ENCODE peak calls at places on chromosomes 7 and 10, in four cellular contexts. N, Z, D and J are unnamed samples.

GRCh38 chr10:97673736-97674525 is 13.1 kb downstream of the AVPI1 start:
- DNase-seq in D (no peak), N (no peak), Z (peak; percentile 82), J (peak; percentile 66)

GRCh38 chr10:79082035-79082373 is 13.2 kb downstream of the ZMIZ1 start:
- DNase-seq in N (no peak), Z (no peak), D (no peak), J (no peak)

GRCh38 chr7:31444196-31444595 is 69.7 kb upstream of the ITPRID1 start:
- DNase-seq in Z (no peak), D (no peak), N (no peak), J (no peak)

GRCh38 chr10:4780782-4781181 is 45.2 kb upstream of the AKR1E2 start:
- DNase-seq in Z (no peak), D (no peak), N (no peak), J (no peak)

GRCh38 chr7:158581440-158582088 is 6.1 kb downstream of the PTPRN2 start:
- DNase-seq in Z (no peak), D (no peak), N (no peak), J (no peak)

GRCh38 chr7:96598421-96598820 is 111.2 kb downstream of the SEM1 start:
- DNase-seq in Z (no peak), D (no peak), N (no peak), J (no peak)

GRCh38 chr7:15485431-15485830 is 76.4 kb downstream of the AGMO start:
- DNase-seq in Z (no peak), N (no peak), D (no peak), J (no peak)

GRCh38 chr7:12732428-12732827 is 45.0 kb downstream of the ARL4A start:
- DNase-seq in D (no peak), N (no peak), Z (no peak), J (no peak)

GRCh38 chr10:21487416-21488180 is 37.9 kb downstream of the SKIDA1 start:
- DNase-seq in N (no peak), Z (no peak), D (no peak), J (no peak)

GRCh38 chr10:86316274-86316835 is 50.2 kb downstream of the GRID1 start:
- DNase-seq in N (no peak), Z (no peak), D (no peak), J (no peak)

GRCh38 chr7:118214051-118214832 is 10.3 kb upstream of the ANKRD7 start:
- DNase-seq in Z (no peak), N (peak; percentile 69), D (peak; percentile 83), J (peak; percentile 74)
- TF ChIP-seq POLR2A in Z (no peak), N (peak; percentile 26), D (no peak), J (peak; percentile 93)

DNA sequence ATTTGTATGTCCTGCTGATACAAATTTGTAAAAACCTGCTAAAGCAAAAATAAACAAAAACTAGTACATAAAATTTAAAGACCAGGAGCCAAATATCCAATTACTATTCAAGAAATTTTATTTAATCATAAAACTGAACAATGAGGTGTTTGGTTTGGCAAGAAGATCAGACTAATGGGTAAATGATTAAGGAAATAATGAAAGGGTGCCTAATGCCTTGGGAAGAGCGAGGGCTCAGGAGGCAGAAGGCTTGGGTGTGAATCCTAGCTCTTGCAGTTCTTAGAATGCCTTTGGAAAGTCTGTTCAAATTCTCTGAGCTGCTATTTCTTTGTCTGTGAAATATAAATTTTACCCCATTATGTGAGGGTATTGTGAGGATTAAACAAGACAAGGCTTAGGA is 32.4 kb downstream of the NAPEPLD start:
- DNase-seq in N (no peak), Z (no peak), D (no peak), J (no peak)
- TF ChIP-seq POLR2A in N (no peak), Z (no peak), D (no peak), J (no peak)

GRCh38 chr10:99845837-99846382 is 63.5 kb downstream of the ABCC2 start:
- DNase-seq in Z (peak; percentile 92), N (peak; percentile 32), D (peak; percentile 78), J (no peak)

GRCh38 chr10:99841746-99842145 is 59.3 kb downstream of the ABCC2 start:
- DNase-seq in D (no peak), N (no peak), Z (no peak), J (no peak)

GRCh38 chr10:99849057-99849456 is 66.6 kb downstream of the ABCC2 start:
- DNase-seq in D (no peak), Z (no peak), N (no peak), J (no peak)

GRCh38 chr10:99843310-99843709 is 60.9 kb downstream of the ABCC2 start:
- DNase-seq in N (no peak), Z (no peak), D (no peak), J (no peak)

DNA sequence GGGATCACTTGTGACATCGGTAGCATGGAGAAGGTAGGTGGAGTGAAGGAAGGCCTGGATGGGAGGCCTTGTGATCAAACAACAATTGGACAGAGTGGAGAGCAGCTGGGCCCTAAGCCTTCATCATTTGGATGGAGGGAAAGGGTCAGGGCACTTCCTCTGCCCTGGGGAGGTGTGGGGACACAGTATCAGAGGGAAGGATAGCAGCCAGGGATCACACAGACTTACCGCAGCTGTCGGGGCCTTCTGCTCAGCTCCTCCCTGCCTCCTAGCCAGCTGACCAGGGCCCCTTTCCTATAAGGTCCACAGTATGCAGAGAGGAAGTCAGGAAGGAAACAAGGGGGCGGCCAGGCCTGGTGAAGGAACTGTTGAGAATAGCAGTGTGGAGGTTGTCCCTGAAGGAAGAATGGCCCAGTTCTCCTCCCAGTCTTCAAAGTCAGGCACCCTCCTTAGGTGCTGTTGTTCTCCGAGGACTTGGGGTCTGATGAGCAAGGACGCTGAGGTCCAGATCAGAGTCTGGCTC is 62.1 kb downstream of the ABCC2 start:
- DNase-seq in D (no peak), N (no peak), Z (no peak), J (no peak)
- TF ChIP-seq POLR2A in D (no peak), N (no peak), Z (no peak), J (no peak)

GRCh38 chr10:75294866-75295692 is 59.3 kb upstream of the COMTD1 start:
- DNase-seq in Z (peak; percentile 75), D (peak; percentile 88), N (peak; percentile 53), J (peak; percentile 78)
- TF ChIP-seq POLR2A in Z (no peak), D (no peak), N (no peak), J (no peak)

GRCh38 chr10:60796481-60796880 is 18.2 kb downstream of the CDK1 start:
- DNase-seq in N (no peak), D (no peak), Z (no peak), J (no peak)

GRCh38 chr10:60795465-60796202 is 17.4 kb downstream of the CDK1 start:
- DNase-seq in D (no peak), N (no peak), Z (no peak), J (no peak)

GRCh38 chr10:60798870-60799269 is 20.6 kb downstream of the CDK1 start:
- DNase-seq in Z (no peak), D (no peak), N (no peak), J (no peak)

GRCh38 chr10:60798031-60798430 is 19.8 kb downstream of the CDK1 start:
- DNase-seq in Z (no peak), N (no peak), D (no peak), J (no peak)

DNA sequence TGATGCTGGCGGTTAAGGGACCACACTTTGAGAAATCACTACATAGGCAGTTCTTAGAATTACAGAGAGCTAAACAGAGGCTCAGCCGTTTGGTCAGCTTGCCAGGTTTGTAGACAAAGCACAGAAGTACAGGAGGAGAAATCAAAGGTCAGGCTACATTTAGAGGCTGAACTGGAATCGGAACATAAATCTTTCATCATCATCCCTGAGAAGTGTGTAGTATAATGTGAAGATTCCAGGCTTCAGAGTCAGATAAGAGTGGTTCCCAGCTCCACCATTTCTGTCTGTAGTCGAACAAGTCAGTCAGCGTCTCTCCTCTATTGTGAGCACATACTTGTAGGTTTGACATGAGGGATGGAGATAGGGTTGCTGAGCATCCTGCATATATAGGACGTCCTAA is 18.9 kb downstream of the CDK1 start:
- DNase-seq in N (no peak), Z (no peak), D (no peak), J (no peak)
- TF ChIP-seq POLR2A in N (no peak), Z (no peak), D (no peak), J (no peak)

DNA sequence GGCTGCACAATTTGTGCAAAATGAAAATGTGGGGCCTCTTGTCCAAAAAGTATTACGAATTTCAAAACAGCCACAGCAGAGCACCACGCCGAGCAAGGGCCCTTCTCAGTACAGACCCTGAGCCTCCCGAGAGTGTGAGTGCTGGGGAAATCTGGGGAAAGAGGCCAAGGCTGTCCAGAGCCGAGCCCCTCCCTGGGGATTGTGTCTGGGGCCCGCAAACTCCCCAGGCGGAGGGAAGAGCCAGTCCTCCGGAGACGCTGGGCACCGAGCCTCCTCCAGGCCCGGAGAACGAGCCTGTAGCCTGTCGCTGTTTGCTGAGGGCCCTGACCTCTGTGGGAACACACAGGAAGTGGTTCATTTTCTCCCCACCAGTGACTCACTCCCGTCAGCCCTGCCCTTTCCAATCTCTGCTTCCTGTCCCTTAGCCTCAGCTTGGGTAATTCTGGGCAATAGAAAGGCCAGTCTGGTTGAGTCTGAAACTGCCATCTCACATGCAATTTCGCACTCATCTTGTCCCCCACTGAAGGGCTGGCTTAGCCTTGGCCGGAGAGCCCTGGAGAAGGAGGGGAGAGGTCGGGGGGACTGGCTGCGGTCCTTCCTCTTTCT is 19.5 kb upstream of the GNA12 start:
- DNase-seq in N (peak; percentile 66), D (peak; percentile 89), Z (peak; percentile 100), J (peak; percentile 94)
- TF ChIP-seq POLR2A in N (peak; percentile 95), D (no peak), Z (peak; percentile 54), J (peak; percentile 80)

DNA sequence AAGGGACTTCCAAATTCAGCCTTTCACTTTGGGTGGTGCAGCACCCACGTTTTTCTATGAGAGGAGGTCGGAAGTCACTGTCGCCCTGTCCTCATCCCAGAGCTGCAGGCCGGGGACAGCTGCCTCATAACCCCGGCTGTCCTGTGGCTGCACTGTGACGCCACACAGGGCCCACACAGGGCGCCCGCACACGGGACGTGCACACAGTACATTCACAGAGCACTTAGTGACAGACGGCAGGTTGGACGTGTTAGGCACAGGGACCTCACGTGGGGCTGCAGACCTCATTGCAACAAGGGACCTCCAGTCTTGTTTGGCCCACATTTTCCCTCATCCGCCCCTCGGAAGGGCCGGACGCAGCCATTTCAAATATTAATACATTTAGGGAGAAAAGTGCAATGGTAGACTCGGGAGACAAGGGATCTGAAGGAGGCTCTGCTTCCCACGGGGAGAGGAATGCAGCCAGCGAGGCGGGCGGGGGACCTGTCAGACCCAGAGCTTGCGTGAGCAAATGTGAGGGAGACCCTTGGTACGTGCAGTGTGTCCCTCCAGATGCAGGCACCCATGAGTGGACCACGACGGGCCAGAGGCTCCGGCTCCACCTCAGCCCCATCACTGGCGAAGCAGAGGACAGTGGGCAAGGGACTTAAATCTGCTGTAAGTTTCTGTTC is 86.7 kb downstream of the VOPP1 start:
- DNase-seq in N (no peak), D (no peak), Z (no peak), J (no peak)
- TF ChIP-seq POLR2A in N (no peak), D (no peak), Z (no peak), J (no peak)

GRCh38 chr10:104291439-104291951 is 22.5 kb downstream of the GSTO2 start:
- DNase-seq in N (peak; percentile 68), D (peak; percentile 92), Z (peak; percentile 89), J (peak; percentile 84)
- TF ChIP-seq POLR2A in N (no peak), D (no peak), Z (no peak), J (no peak)

DNA sequence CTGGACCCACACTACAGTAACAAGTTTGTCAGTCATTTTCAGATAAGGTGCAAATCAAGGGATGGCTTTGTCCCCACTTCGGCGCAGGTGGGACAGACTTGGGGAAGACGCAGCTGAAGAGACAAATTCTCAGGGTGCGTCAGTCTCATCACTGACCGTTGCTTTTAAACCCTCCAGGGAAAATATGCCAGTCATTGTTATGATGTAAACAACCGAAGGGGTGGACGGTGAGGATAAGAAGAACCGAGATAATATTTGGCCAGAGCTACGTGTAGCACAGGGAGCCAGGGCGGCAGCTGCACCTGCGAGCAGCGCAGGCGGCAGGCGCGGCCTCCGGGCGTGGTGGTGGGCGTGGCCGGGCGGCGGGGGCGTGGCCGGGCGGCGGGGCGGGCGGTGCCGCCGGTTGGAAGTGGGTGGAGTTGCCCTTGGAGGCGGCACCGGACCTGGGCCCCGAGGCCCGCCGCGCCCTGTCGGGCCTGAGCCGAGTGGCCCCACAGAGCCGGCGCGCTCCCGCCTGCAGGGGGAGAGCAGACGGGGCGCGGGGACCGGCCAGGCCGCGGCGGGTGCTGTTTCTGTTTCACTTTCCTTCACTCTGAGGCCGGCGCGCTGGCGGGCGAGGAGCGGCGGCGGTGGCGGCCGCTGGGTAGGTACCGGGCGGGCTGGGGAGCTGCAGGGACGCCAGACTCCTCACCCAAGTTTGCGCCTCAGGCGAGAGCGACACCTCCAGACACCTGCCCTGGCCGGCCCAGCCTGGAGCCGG is at the start of gene PCGF5:
- DNase-seq in Z (peak; percentile 94), N (peak; percentile 90), D (peak; percentile 94), J (peak; percentile 95)
- TF ChIP-seq POLR2A in Z (peak; percentile 68), N (peak; percentile 47), D (no peak), J (peak; percentile 65)